ENCODE peak calls at places on chromosomes 1 and 21, in five cellular contexts. V is psoas muscle, U is NB4, B is cardiac fibroblast, D is GM06990. K is an unnamed sample.

GRCh38 chr21:38661296-38662223 is 144.2 kb upstream of the ETS2 start:
- DNase-seq in V (peak), U (peak), B (peak), D (peak), K (peak)

GRCh38 chr1:93437976-93438605 is 9.8 kb upstream of the FNBP1L start:
- DNase-seq in V (no peak), U (peak), B (peak), D (peak), K (peak)

GRCh38 chr1:209674957-209675566 is at the start of gene G0S2:
- DNase-seq in V (peak), U (peak), B (peak), D (peak), K (no peak)

GRCh38 chr1:6080469-6080868 is 34.8 kb downstream of the KCNAB2 start:
- DNase-seq in V (no peak), U (no peak), B (no peak), D (no peak), K (no peak)

GRCh38 chr1:182826892-182827291 is 12.3 kb upstream of the DHX9 start:
- DNase-seq in V (no peak), U (no peak), B (no peak), D (no peak), K (no peak)

GRCh38 chr1:173392895-173393654 is 84.1 kb upstream of the PRDX6 start:
- DNase-seq in V (no peak), U (no peak), B (peak), D (no peak), K (no peak)

GRCh38 chr1:202159534-202160371 is 649 bp downstream of the PTPN7 start:
- DNase-seq in V (no peak), U (peak), B (no peak), D (peak), K (peak)

GRCh38 chr1:98278055-98278454 is 357.2 kb upstream of the DPYD start:
- DNase-seq in V (no peak), U (no peak), B (no peak), D (no peak), K (no peak)

GRCh38 chr1:229013981-229014380 is 256.9 kb upstream of the RAB4A start:
- DNase-seq in V (no peak), U (no peak), B (no peak), D (no peak), K (no peak)

GRCh38 chr1:219151467-219151866 is 22.2 kb upstream of the LYPLAL1 start:
- DNase-seq in V (no peak), U (no peak), B (no peak), D (no peak), K (no peak)

GRCh38 chr21:38505654-38506523 is 7.6 kb upstream of the ERG start:
- DNase-seq in V (no peak), U (peak), B (peak), D (no peak), K (peak)

GRCh38 chr1:10727703-10728348 is 68.6 kb downstream of the CASZ1 start:
- DNase-seq in V (peak), U (no peak), B (no peak), D (no peak), K (no peak)

GRCh38 chr21:36661511-36662309 is 37.2 kb upstream of the SIM2 start:
- DNase-seq in V (no peak), U (peak), B (peak), D (no peak), K (no peak)

GRCh38 chr21:26814374-26814773 is 30.8 kb downstream of the ADAMTS1 start:
- DNase-seq in V (no peak), U (no peak), B (peak), D (no peak), K (no peak)

GRCh38 chr1:184036517-184036949 is 995 bp downstream of the COLGALT2 start:
- DNase-seq in V (peak), U (peak), B (peak), D (peak), K (peak)

GRCh38 chr1:64956733-64957441 is 9.5 kb downstream of the JAK1 start:
- DNase-seq in V (no peak), U (peak), B (no peak), D (peak), K (peak)

GRCh38 chr1:218804014-218804785 is 369.5 kb upstream of the LYPLAL1 start:
- DNase-seq in V (no peak), U (no peak), B (no peak), D (no peak), K (no peak)

GRCh38 chr1:160227561-160227960 is 22.4 kb downstream of the PEA15 start:
- DNase-seq in V (no peak), U (no peak), B (no peak), D (no peak), K (no peak)

GRCh38 chr1:103525114-103525606 is 339 bp upstream of the RNPC3 start:
- DNase-seq in V (no peak), U (peak), B (peak), D (peak), K (no peak)

GRCh38 chr1:24345334-24345733 is 26.2 kb downstream of the GRHL3 start:
- DNase-seq in V (no peak), U (peak), B (no peak), D (no peak), K (no peak)

GRCh38 chr1:71587961-71588360 is 507.1 kb upstream of the ZRANB2 start:
- DNase-seq in V (no peak), U (peak), B (peak), D (no peak), K (no peak)

DNA sequence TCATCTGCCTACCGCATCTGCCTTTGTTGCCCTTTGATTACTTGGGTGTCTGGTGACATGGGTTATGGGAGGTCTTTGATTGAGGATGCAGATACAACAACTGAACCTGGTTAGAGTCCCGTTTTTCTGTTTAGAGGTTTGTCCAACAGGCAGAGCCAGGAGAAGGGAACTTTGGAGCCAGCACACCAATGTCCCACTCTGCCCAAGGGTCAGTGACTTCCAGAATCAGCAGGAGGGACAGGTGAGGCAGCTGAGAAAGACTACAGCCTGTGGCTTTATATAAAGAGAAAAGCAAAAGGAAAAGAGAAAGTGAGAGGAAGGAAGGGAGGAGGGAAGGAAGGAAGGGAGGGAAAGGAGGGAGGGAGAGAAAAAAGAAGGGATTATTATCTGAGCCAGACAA is 101.5 kb upstream of the ZNF644 start:
- DNase-seq in V (no peak), U (no peak), B (no peak), D (no peak), K (no peak)
- TF ChIP-seq CTCF in V (no peak), U (no peak), B (no peak), D (no peak), K (no peak)

GRCh38 chr1:58864654-58865053 is 80.8 kb upstream of the JUN start:
- DNase-seq in V (no peak), U (no peak), B (no peak), D (no peak), K (no peak)
- TF ChIP-seq CTCF in V (no peak), U (no peak), B (no peak), D (no peak), K (no peak)

GRCh38 chr1:60386259-60386658 is 312.7 kb upstream of the C1orf87 start:
- DNase-seq in V (no peak), U (no peak), B (no peak), D (no peak), K (no peak)
- TF ChIP-seq CTCF in V (no peak), U (no peak), B (peak), D (no peak), K (no peak)

GRCh38 chr1:87180682-87181081 is 148.0 kb upstream of the LMO4 start:
- DNase-seq in V (peak), U (peak), B (no peak), D (no peak), K (no peak)
- TF ChIP-seq CTCF in V (no peak), U (no peak), B (no peak), D (no peak), K (no peak)

DNA sequence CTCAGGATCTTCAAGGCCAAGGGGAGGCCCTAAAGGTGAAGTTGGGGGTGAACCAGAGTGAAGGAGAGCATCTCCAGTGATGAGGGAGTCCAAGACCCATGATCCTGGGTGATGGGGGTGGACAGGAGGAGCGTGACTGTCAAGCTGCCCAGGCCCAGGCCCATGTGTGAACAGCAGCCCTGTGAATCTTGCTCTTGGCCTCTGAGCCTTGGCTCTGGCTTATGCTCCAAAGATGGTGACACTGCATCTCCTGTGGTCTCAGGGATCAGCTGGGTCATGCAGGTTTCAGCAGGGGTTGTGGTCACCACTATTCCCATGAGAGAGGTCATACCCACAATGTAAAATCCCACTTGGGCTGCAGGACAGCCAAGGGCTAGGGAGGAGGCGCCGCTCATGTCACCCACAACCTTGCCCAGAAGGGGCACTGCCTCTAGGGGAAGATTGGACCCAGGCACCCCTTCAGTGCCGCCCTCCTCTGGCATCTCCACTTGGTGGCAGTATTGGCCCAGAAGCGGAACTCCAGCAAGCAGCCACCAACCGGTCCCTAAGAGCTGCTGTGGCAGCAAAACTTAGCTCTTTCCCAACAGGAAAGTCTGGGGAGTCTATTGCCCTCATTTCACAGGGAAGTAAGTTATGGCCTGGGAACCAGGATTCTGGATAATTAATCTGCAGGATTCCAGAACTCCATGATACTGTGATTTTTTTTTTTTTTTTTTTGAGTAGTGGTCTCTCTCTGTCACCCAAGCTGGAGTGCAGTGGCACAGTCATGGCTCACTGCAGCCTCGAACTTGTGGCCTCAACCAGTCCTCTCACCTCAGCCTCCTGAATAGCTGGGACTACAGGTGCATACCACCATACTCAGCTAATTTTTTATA is 7.5 kb upstream of the WNT3A start:
- DNase-seq in V (peak), U (peak), B (peak), D (peak), K (peak)
- TF ChIP-seq CTCF in V (peak), U (peak), B (peak), D (peak), K (peak)

DNA sequence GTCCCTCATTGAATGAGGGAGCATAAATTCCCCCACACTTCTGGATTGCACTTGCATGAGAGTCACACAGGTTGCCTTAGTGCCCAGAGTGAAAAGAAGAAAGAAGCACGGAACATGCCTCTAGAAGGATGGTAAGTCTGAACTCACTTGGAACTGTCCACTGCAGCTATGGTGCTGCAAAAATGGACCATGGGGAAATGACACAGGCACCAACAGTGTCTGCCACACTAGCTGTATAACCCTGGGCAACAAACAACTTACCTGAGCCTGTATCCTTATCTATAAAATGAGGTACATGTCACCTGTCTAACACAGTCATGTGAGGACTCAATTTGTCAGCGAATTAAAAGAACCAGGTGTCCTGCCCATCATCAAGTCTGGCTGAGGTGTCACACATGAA is 50.7 kb downstream of the PALMD start:
- DNase-seq in V (no peak), U (no peak), B (no peak), D (no peak), K (no peak)
- TF ChIP-seq CTCF in V (no peak), U (no peak), B (no peak), D (no peak), K (no peak)

GRCh38 chr1:91617242-91617837 is 116.7 kb downstream of the CDC7 start:
- DNase-seq in V (peak), U (no peak), B (no peak), D (no peak), K (no peak)
- TF ChIP-seq CTCF in V (peak), U (no peak), B (peak), D (peak), K (peak)

GRCh38 chr1:200969726-200970521 is 53.6 kb downstream of the KIF21B start:
- DNase-seq in V (no peak), U (peak), B (no peak), D (peak), K (peak)
- TF ChIP-seq CTCF in V (no peak), U (peak), B (no peak), D (peak), K (peak)

GRCh38 chr1:107689733-107690132 is 275.2 kb downstream of the VAV3 start:
- DNase-seq in V (no peak), U (no peak), B (no peak), D (no peak), K (no peak)

GRCh38 chr1:107691542-107691941 is 273.4 kb downstream of the VAV3 start:
- DNase-seq in V (no peak), U (peak), B (no peak), D (no peak), K (no peak)

GRCh38 chr1:107692580-107693345 is 272.2 kb downstream of the VAV3 start:
- DNase-seq in V (no peak), U (no peak), B (no peak), D (no peak), K (no peak)

GRCh38 chr1:107689157-107689556 is 275.8 kb downstream of the VAV3 start:
- DNase-seq in V (no peak), U (no peak), B (no peak), D (no peak), K (no peak)

GRCh38 chr1:107690491-107690890 is 274.5 kb downstream of the VAV3 start:
- DNase-seq in V (no peak), U (no peak), B (no peak), D (no peak), K (no peak)
- TF ChIP-seq CTCF in V (no peak), U (no peak), B (no peak), D (no peak), K (no peak)